ENCODE peak calls at places on chromosomes 3 and 15, in seven cellular contexts. I is activated B cell treated with CpG ODN at 0.5 μM for 24 hours, R is pancreas, L is H9, A is fibroblast of pulmonary artery, N is lower lobe of right lung, F is type B pancreatic cell. S is an unnamed sample.

GRCh38 chr3:64815195-64815627 is 127.4 kb upstream of the ADAMTS9 start:
- DNase-seq in I (no peak), R (no peak), L (no peak), A (peak; percentile 90), N (no peak), F (no peak), S (no peak)

GRCh38 chr15:81050259-81050658 is 49.5 kb downstream of the TLNRD1 start:
- DNase-seq in I (no peak), R (no peak), L (no peak), A (no peak), N (no peak), F (no peak), S (no peak)

GRCh38 chr15:73716417-73716816 is 32.2 kb downstream of the CD276 start:
- DNase-seq in I (no peak), R (no peak), L (no peak), A (no peak), N (peak; percentile 89), F (no peak), S (no peak)

GRCh38 chr3:62252614-62253147 is 120.7 kb downstream of the FEZF2 start:
- DNase-seq in I (no peak), R (no peak), L (no peak), A (peak; percentile 25), N (no peak), F (no peak), S (no peak)

GRCh38 chr15:97482521-97482920 is 478.0 kb upstream of the ARRDC4 start:
- DNase-seq in I (no peak), R (no peak), L (peak; percentile 40), A (no peak), N (no peak), F (no peak), S (no peak)

GRCh38 chr3:36663666-36664291 is 100.6 kb downstream of the DCLK3 start:
- DNase-seq in I (no peak), R (no peak), L (no peak), A (peak; percentile 38), N (no peak), F (no peak), S (no peak)

GRCh38 chr3:147618636-147619035 is 209.5 kb downstream of the ZIC1 start:
- DNase-seq in I (no peak), R (no peak), L (no peak), A (no peak), N (no peak), F (no peak), S (no peak)

GRCh38 chr15:99345242-99345641 is 94.0 kb downstream of the LRRC28 start:
- DNase-seq in I (no peak), R (no peak), L (no peak), A (no peak), N (no peak), F (no peak), S (no peak)

GRCh38 chr15:87033056-87033455 is 953.4 kb downstream of the AGBL1 start:
- DNase-seq in I (no peak), R (no peak), L (no peak), A (peak; percentile 2), N (no peak), F (no peak), S (no peak)

GRCh38 chr15:62391565-62392262 is 226.6 kb upstream of the C2CD4B start:
- DNase-seq in I (peak; percentile 20), R (peak; percentile 57), L (peak; percentile 44), A (peak; percentile 46), N (peak; percentile 53), F (peak; percentile 76), S (no peak)

GRCh38 chr3:44439499-44440295 is 37.8 kb downstream of the ZNF445 start:
- DNase-seq in I (no peak), R (peak; percentile 41), L (no peak), A (peak; percentile 99), N (peak; percentile 88), F (no peak), S (peak; percentile 91)

GRCh38 chr3:13406200-13406599 is 13.9 kb downstream of the NUP210 start:
- DNase-seq in I (no peak), R (no peak), L (no peak), A (no peak), N (no peak), F (no peak), S (no peak)

GRCh38 chr15:73946046-73946678 is 19.9 kb downstream of the LOXL1 start:
- DNase-seq in I (no peak), R (no peak), L (no peak), A (no peak), N (peak; percentile 39), F (no peak), S (no peak)

GRCh38 chr3:81726735-81727134 is 34.7 kb downstream of the GBE1 start:
- DNase-seq in I (no peak), R (no peak), L (no peak), A (peak; percentile 60), N (no peak), F (no peak), S (no peak)

GRCh38 chr3:111720681-111721380 is 125.7 kb upstream of the ZBED2 start:
- DNase-seq in I (no peak), R (no peak), L (no peak), A (no peak), N (no peak), F (no peak), S (no peak)

GRCh38 chr3:45055032-45055410 is 28.9 kb downstream of the CLEC3B start:
- DNase-seq in I (no peak), R (no peak), L (no peak), A (peak; percentile 79), N (no peak), F (no peak), S (no peak)

GRCh38 chr3:119580148-119580760 is 962 bp downstream of the ADPRH start:
- DNase-seq in I (peak; percentile 42), R (peak; percentile 24), L (peak; percentile 44), A (peak; percentile 25), N (peak; percentile 70), F (no peak), S (peak; percentile 70)

GRCh38 chr3:134846943-134847342 is 51.9 kb downstream of the EPHB1 start:
- DNase-seq in I (no peak), R (no peak), L (peak; percentile 36), A (peak; percentile 52), N (no peak), F (no peak), S (no peak)

GRCh38 chr3:55690161-55690560 is 203.1 kb upstream of the WNT5A start:
- DNase-seq in I (no peak), R (no peak), L (no peak), A (no peak), N (no peak), F (no peak), S (no peak)

GRCh38 chr15:53665930-53666329 is 93.5 kb downstream of the WDR72 start:
- DNase-seq in I (no peak), R (no peak), L (no peak), A (no peak), N (no peak), F (no peak), S (no peak)

GRCh38 chr3:170835346-170835745 is 34.6 kb downstream of the RPL22L1 start:
- DNase-seq in I (no peak), R (no peak), L (no peak), A (no peak), N (no peak), F (no peak), S (no peak)

GRCh38 chr15:68553994-68554715 is 24.6 kb upstream of the CORO2B start:
- DNase-seq in I (peak; percentile 37), R (peak; percentile 67), L (peak; percentile 72), A (peak; percentile 73), N (no peak), F (peak; percentile 81), S (no peak)

GRCh38 chr3:149634573-149634972 is 23.3 kb downstream of the WWTR1 start:
- DNase-seq in I (no peak), R (no peak), L (no peak), A (no peak), N (no peak), F (no peak), S (no peak)

GRCh38 chr15:78157203-78157602 is 8.0 kb downstream of the IDH3A start:
- DNase-seq in I (no peak), R (no peak), L (no peak), A (no peak), N (no peak), F (no peak), S (no peak)

DNA sequence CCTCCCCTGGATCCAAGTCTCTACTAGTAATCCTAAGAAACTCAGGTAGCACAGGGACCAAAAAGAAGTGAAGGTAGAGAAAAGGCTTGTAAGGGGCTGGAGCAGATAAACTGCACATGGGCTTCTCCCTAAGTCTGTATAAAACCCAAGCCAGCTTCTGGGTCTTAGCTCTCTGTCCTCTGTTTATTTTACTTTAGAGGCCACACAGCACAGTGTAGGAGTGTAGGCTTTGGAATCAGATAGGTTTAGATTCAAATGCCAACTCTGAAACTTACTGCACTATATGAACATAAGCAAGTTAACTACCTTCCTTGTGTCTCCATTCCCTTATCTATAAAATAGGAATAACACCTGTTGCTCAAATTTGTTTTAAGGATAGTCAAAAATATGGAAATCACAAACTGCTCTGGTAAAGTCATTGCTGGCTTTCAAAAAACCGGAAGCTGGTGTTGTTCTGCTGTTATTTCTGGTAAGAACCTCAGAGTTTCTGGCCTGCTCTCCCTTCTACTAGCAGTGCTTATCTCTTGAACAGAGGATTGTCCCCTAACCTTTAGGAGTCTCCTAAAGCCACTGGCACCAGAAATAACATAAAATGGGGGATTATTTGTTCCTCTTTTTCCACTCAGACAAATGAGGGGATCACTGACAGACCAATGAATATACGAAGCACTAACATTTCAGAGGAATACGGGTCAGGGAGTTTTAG is 33.8 kb downstream of the PIK3R4 start:
- DNase-seq in I (no peak), R (no peak), L (no peak), A (no peak), N (no peak), F (no peak), S (no peak)
- TF ChIP-seq CTCF in I (no peak), R (no peak), L (no peak), A (no peak), N (no peak), F (no peak), S (no peak)

DNA sequence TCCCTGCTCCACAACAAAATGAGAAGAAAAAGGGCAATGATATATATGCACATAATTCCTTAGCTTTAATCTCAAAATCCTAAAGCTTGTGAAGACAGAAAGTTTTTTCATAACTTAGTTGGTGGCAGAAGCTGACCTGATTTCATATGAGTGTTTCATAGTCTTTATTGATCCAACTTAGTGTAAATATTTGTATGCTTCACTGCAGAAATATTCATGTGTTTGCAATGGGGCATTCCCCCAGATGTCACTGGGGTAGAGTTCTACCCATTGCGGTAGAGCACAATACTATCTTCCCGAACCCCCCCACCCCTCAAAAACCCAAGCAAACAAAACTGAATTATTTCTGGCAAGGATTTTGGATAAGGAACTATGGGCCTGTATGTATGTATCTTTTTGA is 221.2 kb downstream of the THRB start:
- DNase-seq in I (no peak), R (peak; percentile 30), L (no peak), A (no peak), N (no peak), F (no peak), S (no peak)
- TF ChIP-seq CTCF in I (no peak), R (no peak), L (no peak), A (no peak), N (no peak), F (no peak), S (no peak)

GRCh38 chr3:187745201-187746058 is at the start of gene BCL6:
- DNase-seq in I (peak; percentile 77), R (peak; percentile 93), L (peak; percentile 91), A (peak; percentile 99), N (peak; percentile 95), F (peak; percentile 88), S (peak; percentile 88)
- TF ChIP-seq CTCF in I (no peak), R (no peak), L (no peak), A (no peak), N (no peak), F (peak; percentile 31), S (no peak)

GRCh38 chr15:42679285-42680141 is 57.4 kb downstream of the CDAN1 start:
- DNase-seq in I (no peak), R (no peak), L (no peak), A (no peak), N (no peak), F (no peak), S (no peak)
- TF ChIP-seq CTCF in I (no peak), R (no peak), L (no peak), A (no peak), N (no peak), F (no peak), S (no peak)

S was measured in CD14-positive monocyte.